ENCODE peak calls at places on chromosomes 13 and 19, in four cellular contexts. One of them, this sample, is unnamed.

GRCh38 chr13:74550039-74550438 is 415.8 kb upstream of the KLF12 start:
- DNase-seq in neural progenitor cell: no peak
- DNase-seq in nephron progenitor cell: no peak
- DNase-seq in effector memory CD4-positive, alpha-beta T cell: no peak
- DNase-seq in this sample: no peak

GRCh38 chr19:55624109-55625003 is at the start of gene ZNF784:
- DNase-seq in neural progenitor cell: peak
- DNase-seq in effector memory CD4-positive, alpha-beta T cell: peak
- DNase-seq in nephron progenitor cell: peak
- DNase-seq in this sample: peak

GRCh38 chr13:93145199-93145598 is 81.4 kb upstream of the GPC6 start:
- DNase-seq in effector memory CD4-positive, alpha-beta T cell: no peak
- DNase-seq in neural progenitor cell: no peak
- DNase-seq in nephron progenitor cell: no peak
- DNase-seq in this sample: no peak

GRCh38 chr19:35901854-35902661 is at the start of gene HCST:
- DNase-seq in nephron progenitor cell: no peak
- DNase-seq in effector memory CD4-positive, alpha-beta T cell: peak
- DNase-seq in neural progenitor cell: no peak
- DNase-seq in this sample: no peak

GRCh38 chr13:100825551-100825950 is 151.0 kb upstream of the TMTC4 start:
- DNase-seq in effector memory CD4-positive, alpha-beta T cell: no peak
- DNase-seq in nephron progenitor cell: no peak
- DNase-seq in neural progenitor cell: no peak
- DNase-seq in this sample: no peak

GRCh38 chr13:98504029-98504351 is 72.9 kb downstream of the STK24 start:
- DNase-seq in effector memory CD4-positive, alpha-beta T cell: no peak
- DNase-seq in neural progenitor cell: no peak
- DNase-seq in nephron progenitor cell: no peak
- DNase-seq in this sample: no peak

GRCh38 chr19:39684283-39684682 is 20.0 kb upstream of the LGALS14 start:
- DNase-seq in nephron progenitor cell: no peak
- DNase-seq in effector memory CD4-positive, alpha-beta T cell: no peak
- DNase-seq in neural progenitor cell: no peak
- DNase-seq in this sample: no peak

GRCh38 chr19:33879818-33880575 is 83.3 kb downstream of the KCTD15 start:
- DNase-seq in neural progenitor cell: no peak
- DNase-seq in nephron progenitor cell: no peak
- DNase-seq in effector memory CD4-positive, alpha-beta T cell: no peak
- DNase-seq in this sample: no peak

GRCh38 chr13:46622918-46623256 is 69.9 kb downstream of the LRCH1 start:
- DNase-seq in nephron progenitor cell: no peak
- DNase-seq in effector memory CD4-positive, alpha-beta T cell: no peak
- DNase-seq in neural progenitor cell: no peak
- DNase-seq in this sample: no peak

GRCh38 chr13:113739527-113740285 is 19.3 kb upstream of the TMEM255B start:
- DNase-seq in neural progenitor cell: no peak
- DNase-seq in effector memory CD4-positive, alpha-beta T cell: no peak
- DNase-seq in nephron progenitor cell: no peak
- DNase-seq in this sample: no peak

GRCh38 chr13:76425930-76426329 is 460.3 kb downstream of the KCTD12 start:
- DNase-seq in neural progenitor cell: no peak
- DNase-seq in effector memory CD4-positive, alpha-beta T cell: no peak
- DNase-seq in nephron progenitor cell: no peak
- DNase-seq in this sample: no peak

GRCh38 chr13:109744512-109745051 is 41.8 kb downstream of the IRS2 start:
- DNase-seq in neural progenitor cell: no peak
- DNase-seq in nephron progenitor cell: no peak
- DNase-seq in effector memory CD4-positive, alpha-beta T cell: no peak
- DNase-seq in this sample: peak

GRCh38 chr19:42246143-42246868 is 3.9 kb upstream of the GSK3A start:
- DNase-seq in neural progenitor cell: peak
- DNase-seq in effector memory CD4-positive, alpha-beta T cell: no peak
- DNase-seq in nephron progenitor cell: peak
- DNase-seq in this sample: peak

GRCh38 chr19:29687897-29688728 is 22.9 kb downstream of the PLEKHF1 start:
- DNase-seq in effector memory CD4-positive, alpha-beta T cell: no peak
- DNase-seq in nephron progenitor cell: no peak
- DNase-seq in neural progenitor cell: no peak
- DNase-seq in this sample: no peak

GRCh38 chr13:113411216-113412023 is 41.9 kb downstream of the ADPRHL1 start:
- DNase-seq in effector memory CD4-positive, alpha-beta T cell: no peak
- DNase-seq in nephron progenitor cell: no peak
- DNase-seq in neural progenitor cell: peak
- DNase-seq in this sample: peak

GRCh38 chr19:55208880-55209429 is 346 bp downstream of the PTPRH start:
- DNase-seq in neural progenitor cell: no peak
- DNase-seq in nephron progenitor cell: no peak
- DNase-seq in effector memory CD4-positive, alpha-beta T cell: no peak
- DNase-seq in this sample: peak

GRCh38 chr13:46640843-46641242 is 87.9 kb downstream of the LRCH1 start:
- DNase-seq in neural progenitor cell: no peak
- DNase-seq in nephron progenitor cell: no peak
- DNase-seq in effector memory CD4-positive, alpha-beta T cell: no peak
- DNase-seq in this sample: no peak

GRCh38 chr19:23263870-23264590 is 13.8 kb upstream of the ZNF724 start:
- DNase-seq in nephron progenitor cell: no peak
- DNase-seq in neural progenitor cell: no peak
- DNase-seq in effector memory CD4-positive, alpha-beta T cell: no peak
- DNase-seq in this sample: no peak

GRCh38 chr13:94419304-94419943 is 60.1 kb downstream of the DCT start:
- DNase-seq in nephron progenitor cell: no peak
- DNase-seq in neural progenitor cell: no peak
- DNase-seq in effector memory CD4-positive, alpha-beta T cell: no peak
- DNase-seq in this sample: no peak

GRCh38 chr13:76516013-76516412 is 370.2 kb downstream of the KCTD12 start:
- DNase-seq in neural progenitor cell: no peak
- DNase-seq in nephron progenitor cell: no peak
- DNase-seq in effector memory CD4-positive, alpha-beta T cell: no peak
- DNase-seq in this sample: no peak

GRCh38 chr13:105333416-105333815 is 1202.0 kb downstream of the EFNB2 start:
- DNase-seq in effector memory CD4-positive, alpha-beta T cell: no peak
- DNase-seq in nephron progenitor cell: no peak
- DNase-seq in neural progenitor cell: no peak
- DNase-seq in this sample: no peak

GRCh38 chr19:55156202-55157063 is 1.1 kb downstream of the TNNI3 start:
- DNase-seq in effector memory CD4-positive, alpha-beta T cell: no peak
- DNase-seq in nephron progenitor cell: peak
- DNase-seq in neural progenitor cell: peak
- DNase-seq in this sample: no peak

GRCh38 chr13:34793301-34793700 is 148.8 kb upstream of the NBEA start:
- DNase-seq in nephron progenitor cell: no peak
- DNase-seq in neural progenitor cell: no peak
- DNase-seq in effector memory CD4-positive, alpha-beta T cell: no peak
- DNase-seq in this sample: no peak

GRCh38 chr19:11375143-11375948 is 880 bp downstream of the SWSAP1 start:
- DNase-seq in neural progenitor cell: peak
- DNase-seq in nephron progenitor cell: peak
- DNase-seq in effector memory CD4-positive, alpha-beta T cell: peak
- DNase-seq in this sample: no peak

GRCh38 chr19:50275577-50276368 is 53.4 kb downstream of the KCNC3 start:
- DNase-seq in effector memory CD4-positive, alpha-beta T cell: no peak
- DNase-seq in neural progenitor cell: no peak
- DNase-seq in nephron progenitor cell: peak
- DNase-seq in this sample: no peak

GRCh38 chr13:60583911-60584753 is 187.1 kb downstream of the TDRD3 start:
- DNase-seq in effector memory CD4-positive, alpha-beta T cell: no peak
- DNase-seq in nephron progenitor cell: no peak
- DNase-seq in neural progenitor cell: peak
- DNase-seq in this sample: peak

GRCh38 chr19:49155830-49156346 is 692 bp upstream of the HRC start:
- DNase-seq in effector memory CD4-positive, alpha-beta T cell: no peak
- DNase-seq in neural progenitor cell: peak
- DNase-seq in nephron progenitor cell: peak
- DNase-seq in this sample: no peak